ENCODE peak calls at places on chromosomes 7 and 10, in six cellular contexts. F, U, C, O, X and L are unnamed samples.

GRCh38 chr7:158185653-158186052 is 402.0 kb downstream of the PTPRN2 start:
- DNase-seq in U (no peak), C (no peak), X (no peak), O (no peak), F (no peak), L (no peak)

GRCh38 chr7:75966209-75966961 is 28.0 kb downstream of the TMEM120A start:
- DNase-seq in F (no peak), U (no peak), O (no peak), C (no peak), X (no peak), L (no peak)

GRCh38 chr10:1209355-1209979 is 153.3 kb downstream of the WDR37 start:
- DNase-seq in C (no peak), U (no peak), X (no peak), O (no peak), F (no peak), L (no peak)

GRCh38 chr10:71293446-71294090 is 25.5 kb upstream of the SLC29A3 start:
- DNase-seq in C (no peak), U (no peak), X (no peak), O (no peak), F (no peak), L (no peak)

GRCh38 chr10:80196270-80196949 is 8.9 kb downstream of the ANXA11 start:
- DNase-seq in U (peak; percentile 57), X (peak; percentile 37), O (no peak), F (peak; percentile 81), C (peak; percentile 98), L (peak; percentile 93)

GRCh38 chr10:84665883-84666463 is 337.6 kb downstream of the CCSER2 start:
- DNase-seq in X (no peak), O (no peak), F (peak; percentile 44), U (no peak), C (peak; percentile 23), L (no peak)

GRCh38 chr7:29563590-29564454 is at the start of gene PRR15:
- DNase-seq in C (peak; percentile 90), U (no peak), F (peak; percentile 21), X (peak; percentile 70), O (no peak), L (no peak)

GRCh38 chr7:105352922-105353668 is 35.6 kb downstream of the SRPK2 start:
- DNase-seq in F (no peak), X (no peak), U (no peak), O (no peak), C (no peak), L (no peak)

GRCh38 chr10:100996678-100997363 is 2.8 kb upstream of the LZTS2 start:
- DNase-seq in O (no peak), X (peak; percentile 45), U (no peak), F (peak; percentile 50), C (peak; percentile 42), L (peak; percentile 70)

GRCh38 chr7:47403341-47403866 is 178.5 kb downstream of the TNS3 start:
- DNase-seq in O (no peak), F (no peak), X (no peak), U (no peak), C (no peak), L (peak; percentile 13)

GRCh38 chr7:31074403-31074802 is 22.3 kb downstream of the ADCYAP1R1 start:
- DNase-seq in C (no peak), X (no peak), O (no peak), U (no peak), F (no peak), L (no peak)